ENCODE peak calls at places on chromosomes 11 and 22, in six cellular contexts. One of them, this sample, is unnamed.

GRCh38 chr11:2519879-2520735 is 75.3 kb downstream of the KCNQ1 start:
- DNase-seq in body of pancreas: peak; percentile 6
- DNase-seq in IMR-90: no peak
- DNase-seq in adrenal gland: peak; percentile 24
- DNase-seq in suprapubic skin: peak; percentile 48
- DNase-seq in ovary: peak; percentile 6
- DNase-seq in this sample: no peak

GRCh38 chr11:111327908-111328624 is 29.7 kb downstream of the POU2AF3 start:
- DNase-seq in body of pancreas: peak; percentile 96
- DNase-seq in IMR-90: no peak
- DNase-seq in adrenal gland: peak; percentile 67
- DNase-seq in suprapubic skin: no peak
- DNase-seq in ovary: no peak
- DNase-seq in this sample: peak; percentile 75

GRCh38 chr22:26986051-26986881 is 328.9 kb downstream of the MIAT start:
- DNase-seq in body of pancreas: no peak
- DNase-seq in IMR-90: no peak
- DNase-seq in adrenal gland: no peak
- DNase-seq in suprapubic skin: no peak
- DNase-seq in ovary: no peak
- DNase-seq in this sample: no peak

GRCh38 chr11:60905047-60905446 is 1.3 kb downstream of the PRPF19 start:
- DNase-seq in body of pancreas: no peak
- DNase-seq in IMR-90: no peak
- DNase-seq in adrenal gland: no peak
- DNase-seq in suprapubic skin: no peak
- DNase-seq in ovary: no peak
- DNase-seq in this sample: no peak

GRCh38 chr22:26718905-26719304 is 61.5 kb downstream of the MIAT start:
- DNase-seq in body of pancreas: no peak
- DNase-seq in IMR-90: peak; percentile 91
- DNase-seq in adrenal gland: no peak
- DNase-seq in suprapubic skin: no peak
- DNase-seq in ovary: no peak
- DNase-seq in this sample: no peak

GRCh38 chr22:43152355-43153071 is 1.2 kb downstream of the TSPO start:
- DNase-seq in body of pancreas: peak; percentile 84
- DNase-seq in IMR-90: peak; percentile 22
- DNase-seq in adrenal gland: peak; percentile 76
- DNase-seq in suprapubic skin: peak; percentile 91
- DNase-seq in ovary: peak; percentile 47
- DNase-seq in this sample: peak; percentile 80

GRCh38 chr11:2463766-2464277 is 19.0 kb downstream of the KCNQ1 start:
- DNase-seq in body of pancreas: peak; percentile 55
- DNase-seq in IMR-90: no peak
- DNase-seq in adrenal gland: peak; percentile 70
- DNase-seq in suprapubic skin: no peak
- DNase-seq in ovary: no peak
- DNase-seq in this sample: no peak

GRCh38 chr11:126443120-126443519 is 87.6 kb downstream of the ST3GAL4 start:
- DNase-seq in body of pancreas: no peak
- DNase-seq in IMR-90: no peak
- DNase-seq in adrenal gland: no peak
- DNase-seq in suprapubic skin: no peak
- DNase-seq in ovary: no peak
- DNase-seq in this sample: no peak

GRCh38 chr11:69087811-69088210 is 39.1 kb downstream of the TPCN2 start:
- DNase-seq in body of pancreas: no peak
- DNase-seq in IMR-90: no peak
- DNase-seq in adrenal gland: no peak
- DNase-seq in suprapubic skin: no peak
- DNase-seq in ovary: no peak
- DNase-seq in this sample: no peak

GRCh38 chr11:35927730-35928129 is 16.1 kb upstream of the LDLRAD3 start:
- DNase-seq in body of pancreas: peak; percentile 81
- DNase-seq in IMR-90: peak; percentile 38
- DNase-seq in adrenal gland: peak; percentile 82
- DNase-seq in suprapubic skin: peak; percentile 87
- DNase-seq in ovary: peak; percentile 53
- DNase-seq in this sample: peak; percentile 92

GRCh38 chr11:112784323-112785073 is 176.7 kb upstream of the NCAM1 start:
- DNase-seq in body of pancreas: peak; percentile 50
- DNase-seq in IMR-90: no peak
- DNase-seq in adrenal gland: peak; percentile 58
- DNase-seq in suprapubic skin: no peak
- DNase-seq in ovary: peak; percentile 88
- DNase-seq in this sample: peak; percentile 22

GRCh38 chr11:118547132-118547531 is 16.1 kb downstream of the TMEM25 start:
- DNase-seq in body of pancreas: no peak
- DNase-seq in IMR-90: no peak
- DNase-seq in adrenal gland: no peak
- DNase-seq in suprapubic skin: no peak
- DNase-seq in ovary: no peak
- DNase-seq in this sample: no peak

GRCh38 chr11:76652989-76653673 is 17.4 kb downstream of the LRRC32 start:
- DNase-seq in body of pancreas: no peak
- DNase-seq in IMR-90: no peak
- DNase-seq in adrenal gland: peak; percentile 19
- DNase-seq in suprapubic skin: no peak
- DNase-seq in ovary: peak; percentile 9
- DNase-seq in this sample: no peak

GRCh38 chr11:2777871-2778629 is 78.3 kb upstream of the KCNQ1OT1 start:
- DNase-seq in body of pancreas: no peak
- DNase-seq in IMR-90: no peak
- DNase-seq in adrenal gland: peak; percentile 46
- DNase-seq in suprapubic skin: peak; percentile 59
- DNase-seq in ovary: peak; percentile 43
- DNase-seq in this sample: peak; percentile 4

GRCh38 chr11:109424893-109425292 is 2.9 kb downstream of the C11orf87 start:
- DNase-seq in body of pancreas: peak; percentile 62
- DNase-seq in IMR-90: no peak
- DNase-seq in adrenal gland: no peak
- DNase-seq in suprapubic skin: no peak
- DNase-seq in ovary: no peak
- DNase-seq in this sample: no peak

GRCh38 chr22:50314455-50315288 is 7.2 kb upstream of the PLXNB2 start:
- DNase-seq in body of pancreas: no peak
- DNase-seq in IMR-90: no peak
- DNase-seq in adrenal gland: peak; percentile 79
- DNase-seq in suprapubic skin: peak; percentile 74
- DNase-seq in ovary: no peak
- DNase-seq in this sample: no peak

GRCh38 chr22:40009231-40009769 is 14.5 kb downstream of the FAM83F start:
- DNase-seq in body of pancreas: peak; percentile 47
- DNase-seq in IMR-90: peak; percentile 16
- DNase-seq in adrenal gland: no peak
- DNase-seq in suprapubic skin: no peak
- DNase-seq in ovary: no peak
- DNase-seq in this sample: peak; percentile 63

GRCh38 chr11:1478011-1478410 is 8.6 kb downstream of the MOB2 start:
- DNase-seq in body of pancreas: peak; percentile 3
- DNase-seq in IMR-90: no peak
- DNase-seq in adrenal gland: no peak
- DNase-seq in suprapubic skin: peak; percentile 48
- DNase-seq in ovary: no peak
- DNase-seq in this sample: no peak

GRCh38 chr11:77819921-77820564 is 479 bp downstream of the RSF1 start:
- DNase-seq in body of pancreas: peak; percentile 46
- DNase-seq in IMR-90: peak; percentile 27
- DNase-seq in adrenal gland: peak; percentile 60
- DNase-seq in suprapubic skin: peak; percentile 75
- DNase-seq in ovary: peak; percentile 60
- DNase-seq in this sample: peak; percentile 26

GRCh38 chr11:128210148-128210940 is 377.0 kb downstream of the ETS1 start:
- DNase-seq in body of pancreas: peak; percentile 23
- DNase-seq in IMR-90: peak; percentile 94
- DNase-seq in adrenal gland: peak; percentile 58
- DNase-seq in suprapubic skin: no peak
- DNase-seq in ovary: no peak
- DNase-seq in this sample: peak; percentile 62

GRCh38 chr11:85941380-85941973 is 86.3 kb downstream of the CCDC83 start:
- DNase-seq in body of pancreas: peak; percentile 57
- DNase-seq in IMR-90: peak; percentile 74
- DNase-seq in adrenal gland: peak; percentile 78
- DNase-seq in suprapubic skin: no peak
- DNase-seq in ovary: peak; percentile 48
- DNase-seq in this sample: peak; percentile 37

GRCh38 chr11:11022126-11022730 is 164.4 kb upstream of the ZBED5 start:
- DNase-seq in body of pancreas: no peak
- DNase-seq in IMR-90: peak; percentile 24
- DNase-seq in adrenal gland: no peak
- DNase-seq in suprapubic skin: no peak
- DNase-seq in ovary: no peak
- DNase-seq in this sample: no peak

GRCh38 chr22:35509451-35509850 is 31.2 kb upstream of the RASD2 start:
- DNase-seq in body of pancreas: no peak
- DNase-seq in IMR-90: no peak
- DNase-seq in adrenal gland: no peak
- DNase-seq in suprapubic skin: no peak
- DNase-seq in ovary: no peak
- DNase-seq in this sample: no peak

GRCh38 chr11:84564867-84565184 is 1062.3 kb downstream of the DLG2 start:
- DNase-seq in body of pancreas: no peak
- DNase-seq in IMR-90: no peak
- DNase-seq in adrenal gland: no peak
- DNase-seq in suprapubic skin: no peak
- DNase-seq in ovary: no peak
- DNase-seq in this sample: no peak

GRCh38 chr11:130024356-130024755 is 21.7 kb upstream of the PRDM10 start:
- DNase-seq in body of pancreas: no peak
- DNase-seq in IMR-90: no peak
- DNase-seq in adrenal gland: no peak
- DNase-seq in suprapubic skin: no peak
- DNase-seq in ovary: no peak
- DNase-seq in this sample: no peak

GRCh38 chr11:128981254-128981653 is 38.6 kb upstream of the TP53AIP1 start:
- DNase-seq in body of pancreas: no peak
- DNase-seq in IMR-90: no peak
- DNase-seq in adrenal gland: no peak
- DNase-seq in suprapubic skin: no peak
- DNase-seq in ovary: no peak
- DNase-seq in this sample: no peak

GRCh38 chr11:106087815-106088435 is 10.5 kb downstream of the AASDHPPT start:
- DNase-seq in body of pancreas: peak; percentile 80
- DNase-seq in IMR-90: peak; percentile 65
- DNase-seq in adrenal gland: peak; percentile 63
- DNase-seq in suprapubic skin: no peak
- DNase-seq in ovary: peak; percentile 13
- DNase-seq in this sample: peak; percentile 45

GRCh38 chr11:69307421-69307820 is 13.5 kb downstream of the MYEOV start:
- DNase-seq in body of pancreas: no peak
- DNase-seq in IMR-90: no peak
- DNase-seq in adrenal gland: no peak
- DNase-seq in suprapubic skin: no peak
- DNase-seq in ovary: no peak
- DNase-seq in this sample: no peak

GRCh38 chr11:3802016-3802790 is 4.8 kb upstream of the NUP98 start:
- DNase-seq in body of pancreas: no peak
- DNase-seq in IMR-90: peak; percentile 58
- DNase-seq in adrenal gland: no peak
- DNase-seq in suprapubic skin: no peak
- DNase-seq in ovary: no peak
- DNase-seq in this sample: no peak
- H3K27ac ChIP-seq in body of pancreas: no peak overlapping the region
- H3K27ac ChIP-seq in IMR-90: no peak overlapping the region
- H3K27ac ChIP-seq in adrenal gland: no peak overlapping the region
- H3K27ac ChIP-seq in suprapubic skin: no peak overlapping the region
- H3K27ac ChIP-seq in ovary: no peak overlapping the region
- H3K27ac ChIP-seq in this sample: no peak overlapping the region

DNA sequence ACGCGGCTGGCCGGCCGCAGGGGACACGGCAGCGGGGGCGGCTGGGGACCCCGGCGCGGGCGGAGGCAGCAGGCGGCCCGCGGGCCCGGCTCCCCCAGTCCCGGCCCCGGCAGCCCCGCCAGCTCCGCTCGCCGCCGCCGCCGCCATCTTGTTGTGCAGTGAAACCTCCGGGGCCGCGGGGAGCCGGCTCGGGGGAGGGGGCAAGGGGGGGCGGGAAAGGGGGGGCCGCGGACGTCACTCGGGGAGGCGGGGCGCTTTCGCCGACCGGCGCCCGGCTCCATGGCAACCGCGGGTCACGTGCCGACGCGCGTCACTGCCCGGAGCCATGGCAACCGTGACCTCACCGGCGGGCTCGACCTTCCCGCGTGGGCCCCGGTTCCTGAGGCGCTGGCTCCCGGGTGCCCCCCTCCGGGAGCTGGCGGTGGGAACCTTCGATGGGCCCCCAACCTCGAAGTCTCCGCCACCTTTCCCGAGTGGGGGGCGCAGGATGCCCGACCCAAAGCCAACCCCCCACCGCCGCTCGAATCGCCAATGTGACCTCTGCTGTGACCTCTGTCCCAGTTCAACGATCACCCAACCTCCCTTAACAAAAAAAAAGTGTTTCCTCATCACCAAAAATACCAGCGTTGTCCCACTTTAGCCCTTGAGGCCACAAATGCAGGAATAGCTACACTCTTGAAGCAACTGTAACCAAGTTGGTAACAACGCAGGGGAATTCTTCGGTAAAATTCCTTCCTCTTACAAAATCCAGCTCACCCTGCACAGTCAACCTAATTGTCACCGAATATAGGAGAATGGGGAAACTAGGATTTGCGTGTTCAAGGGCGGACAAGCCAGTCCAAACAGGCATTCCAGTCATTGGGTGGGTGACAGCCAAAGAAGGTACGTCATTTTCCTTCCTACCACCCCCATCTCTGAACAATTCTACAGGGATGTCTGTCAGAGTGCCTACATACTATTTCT is at the start of gene SIK3:
- DNase-seq in body of pancreas: peak; percentile 97
- DNase-seq in IMR-90: peak; percentile 89
- DNase-seq in adrenal gland: peak; percentile 95
- DNase-seq in suprapubic skin: peak; percentile 96
- DNase-seq in ovary: peak; percentile 94
- DNase-seq in this sample: peak; percentile 91
- TF ChIP-seq POLR2A in body of pancreas: peak; percentile 77
- TF ChIP-seq POLR2A in IMR-90: peak; percentile 43
- TF ChIP-seq POLR2A in adrenal gland: peak; percentile 41
- TF ChIP-seq POLR2A in suprapubic skin: peak; percentile 21
- TF ChIP-seq POLR2A in ovary: peak; percentile 76
- TF ChIP-seq POLR2A in this sample: peak; percentile 71

GRCh38 chr22:18110194-18110943 is at the start of gene TUBA8:
- DNase-seq in body of pancreas: peak; percentile 66
- DNase-seq in IMR-90: peak; percentile 16
- DNase-seq in adrenal gland: peak; percentile 45
- DNase-seq in suprapubic skin: peak; percentile 73
- DNase-seq in ovary: peak; percentile 51
- DNase-seq in this sample: peak; percentile 13
- H3K27me3 ChIP-seq in body of pancreas: no peaks in the 10 kb centered on the region
- H3K27me3 ChIP-seq in IMR-90: peaks cover 10% of the 10 kb centered on the region
- H3K27me3 ChIP-seq in adrenal gland: no peaks in the 10 kb centered on the region
- H3K27me3 ChIP-seq in suprapubic skin: peaks cover 5% of the 10 kb centered on the region
- H3K27me3 ChIP-seq in ovary: no peaks in the 10 kb centered on the region
- H3K27me3 ChIP-seq in this sample: no peaks in the 10 kb centered on the region

DNA sequence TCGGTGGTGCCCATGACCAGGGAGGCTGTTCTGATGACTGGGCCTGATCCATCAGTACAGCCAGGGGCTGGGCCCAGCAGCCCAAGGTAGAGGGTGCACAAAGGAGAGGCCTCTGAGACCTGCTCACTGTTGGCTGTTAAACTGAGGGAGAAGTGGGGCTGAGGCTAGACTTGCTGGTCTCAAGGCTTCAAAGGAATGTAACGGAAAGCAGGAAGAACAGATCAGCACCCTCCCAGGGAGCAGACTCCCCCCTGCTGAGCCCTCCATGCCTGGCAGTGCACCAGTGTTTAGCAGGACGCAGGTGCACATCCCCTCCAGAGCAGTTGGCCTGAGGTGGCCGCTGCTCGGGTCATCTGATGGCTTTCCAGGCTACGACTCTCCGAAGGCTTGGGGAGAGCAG is 255.6 kb upstream of the NARS2 start:
- DNase-seq in body of pancreas: no peak
- DNase-seq in IMR-90: no peak
- DNase-seq in adrenal gland: no peak
- DNase-seq in suprapubic skin: no peak
- DNase-seq in ovary: no peak
- DNase-seq in this sample: no peak
- H3K27ac ChIP-seq in body of pancreas: no peak overlapping the region
- H3K27ac ChIP-seq in IMR-90: no peak overlapping the region
- H3K27ac ChIP-seq in adrenal gland: no peak overlapping the region
- H3K27ac ChIP-seq in suprapubic skin: no peak overlapping the region
- H3K27ac ChIP-seq in ovary: no peak overlapping the region
- H3K27ac ChIP-seq in this sample: no peak overlapping the region

This sample was measured in prostate gland.